ENCODE peak calls at places on chromosomes 7 and 10, in ten cellular contexts. One of them, this sample, is unnamed.

GRCh38 chr10:110356628-110357245 is 52.0 kb upstream of the SMNDC1 start:
- DNase-seq in C1 segment of cervical spinal cord: no peak
- DNase-seq in fibroblast of pulmonary artery: peak; percentile 76
- DNase-seq in nucleus accumbens: no peak
- DNase-seq in fibroblast of the aortic adventitia: peak; percentile 69
- DNase-seq in SW480: peak; percentile 83
- DNase-seq in B cell: peak; percentile 74
- DNase-seq in GF-D8: no peak
- DNase-seq in left ventricle myocardium superior: no peak
- DNase-seq in left cardiac atrium: peak; percentile 44
- DNase-seq in this sample: peak; percentile 84

GRCh38 chr10:94361161-94361794 is 1.5 kb downstream of the NOC3L start:
- DNase-seq in C1 segment of cervical spinal cord: no peak
- DNase-seq in fibroblast of pulmonary artery: peak; percentile 36
- DNase-seq in nucleus accumbens: no peak
- DNase-seq in fibroblast of the aortic adventitia: peak; percentile 42
- DNase-seq in SW480: no peak
- DNase-seq in B cell: no peak
- DNase-seq in GF-D8: no peak
- DNase-seq in left ventricle myocardium superior: no peak
- DNase-seq in left cardiac atrium: no peak
- DNase-seq in this sample: peak; percentile 27

GRCh38 chr10:59892697-59893096 is 13.7 kb downstream of the CCDC6 start:
- DNase-seq in C1 segment of cervical spinal cord: no peak
- DNase-seq in fibroblast of pulmonary artery: no peak
- DNase-seq in nucleus accumbens: no peak
- DNase-seq in fibroblast of the aortic adventitia: no peak
- DNase-seq in SW480: no peak
- DNase-seq in B cell: no peak
- DNase-seq in GF-D8: no peak
- DNase-seq in left ventricle myocardium superior: peak; percentile 40
- DNase-seq in left cardiac atrium: peak; percentile 31
- DNase-seq in this sample: no peak

GRCh38 chr10:1050145-1050544 is 1.2 kb upstream of the IDI1 start:
- DNase-seq in C1 segment of cervical spinal cord: no peak
- DNase-seq in fibroblast of pulmonary artery: peak; percentile 45
- DNase-seq in nucleus accumbens: no peak
- DNase-seq in fibroblast of the aortic adventitia: peak; percentile 34
- DNase-seq in SW480: no peak
- DNase-seq in B cell: no peak
- DNase-seq in GF-D8: no peak
- DNase-seq in left ventricle myocardium superior: no peak
- DNase-seq in left cardiac atrium: no peak
- DNase-seq in this sample: peak; percentile 15

GRCh38 chr10:46520941-46521340 is 35.5 kb downstream of the GPRIN2 start:
- DNase-seq in C1 segment of cervical spinal cord: no peak
- DNase-seq in fibroblast of pulmonary artery: peak; percentile 44
- DNase-seq in nucleus accumbens: no peak
- DNase-seq in fibroblast of the aortic adventitia: peak; percentile 50
- DNase-seq in SW480: no peak
- DNase-seq in B cell: no peak
- DNase-seq in GF-D8: no peak
- DNase-seq in left ventricle myocardium superior: peak; percentile 25
- DNase-seq in left cardiac atrium: peak; percentile 21
- DNase-seq in this sample: peak; percentile 91

GRCh38 chr10:13984647-13985155 is 346.0 kb downstream of the FRMD4A start:
- DNase-seq in C1 segment of cervical spinal cord: no peak
- DNase-seq in fibroblast of pulmonary artery: peak; percentile 87
- DNase-seq in nucleus accumbens: no peak
- DNase-seq in fibroblast of the aortic adventitia: peak; percentile 91
- DNase-seq in SW480: no peak
- DNase-seq in B cell: no peak
- DNase-seq in GF-D8: no peak
- DNase-seq in left ventricle myocardium superior: no peak
- DNase-seq in left cardiac atrium: no peak
- DNase-seq in this sample: peak; percentile 86

GRCh38 chr7:87123105-87123504 is 29.1 kb upstream of the DMTF1 start:
- DNase-seq in C1 segment of cervical spinal cord: no peak
- DNase-seq in fibroblast of pulmonary artery: no peak
- DNase-seq in nucleus accumbens: no peak
- DNase-seq in fibroblast of the aortic adventitia: no peak
- DNase-seq in SW480: no peak
- DNase-seq in B cell: no peak
- DNase-seq in GF-D8: no peak
- DNase-seq in left ventricle myocardium superior: no peak
- DNase-seq in left cardiac atrium: no peak
- DNase-seq in this sample: no peak

GRCh38 chr10:123748711-123749110 is 82.6 kb downstream of the GPR26 start:
- DNase-seq in C1 segment of cervical spinal cord: no peak
- DNase-seq in fibroblast of pulmonary artery: no peak
- DNase-seq in nucleus accumbens: no peak
- DNase-seq in fibroblast of the aortic adventitia: no peak
- DNase-seq in SW480: no peak
- DNase-seq in B cell: no peak
- DNase-seq in GF-D8: no peak
- DNase-seq in left ventricle myocardium superior: no peak
- DNase-seq in left cardiac atrium: no peak
- DNase-seq in this sample: no peak

GRCh38 chr7:29019275-29019820 is 61.2 kb upstream of the TRIL start:
- DNase-seq in C1 segment of cervical spinal cord: no peak
- DNase-seq in fibroblast of pulmonary artery: peak; percentile 35
- DNase-seq in nucleus accumbens: no peak
- DNase-seq in fibroblast of the aortic adventitia: peak; percentile 36
- DNase-seq in SW480: no peak
- DNase-seq in B cell: no peak
- DNase-seq in GF-D8: no peak
- DNase-seq in left ventricle myocardium superior: no peak
- DNase-seq in left cardiac atrium: no peak
- DNase-seq in this sample: peak; percentile 12

GRCh38 chr10:102778781-102779180 is 35.0 kb downstream of the WBP1L start:
- DNase-seq in C1 segment of cervical spinal cord: no peak
- DNase-seq in fibroblast of pulmonary artery: no peak
- DNase-seq in nucleus accumbens: no peak
- DNase-seq in fibroblast of the aortic adventitia: no peak
- DNase-seq in SW480: no peak
- DNase-seq in B cell: no peak
- DNase-seq in GF-D8: no peak
- DNase-seq in left ventricle myocardium superior: no peak
- DNase-seq in left cardiac atrium: no peak
- DNase-seq in this sample: no peak

GRCh38 chr10:70753841-70754621 is 31.1 kb downstream of the TBATA start:
- DNase-seq in C1 segment of cervical spinal cord: no peak
- DNase-seq in fibroblast of pulmonary artery: peak; percentile 27
- DNase-seq in nucleus accumbens: no peak
- DNase-seq in fibroblast of the aortic adventitia: peak; percentile 54
- DNase-seq in SW480: no peak
- DNase-seq in B cell: no peak
- DNase-seq in GF-D8: no peak
- DNase-seq in left ventricle myocardium superior: no peak
- DNase-seq in left cardiac atrium: peak; percentile 21
- DNase-seq in this sample: peak; percentile 70

GRCh38 chr10:97889461-97890265 is 40.0 kb downstream of the GOLGA7B start:
- DNase-seq in C1 segment of cervical spinal cord: no peak
- DNase-seq in fibroblast of pulmonary artery: peak; percentile 18
- DNase-seq in nucleus accumbens: no peak
- DNase-seq in fibroblast of the aortic adventitia: no peak
- DNase-seq in SW480: no peak
- DNase-seq in B cell: no peak
- DNase-seq in GF-D8: no peak
- DNase-seq in left ventricle myocardium superior: no peak
- DNase-seq in left cardiac atrium: no peak
- DNase-seq in this sample: peak; percentile 72

GRCh38 chr7:23247602-23248335 is 1.2 kb downstream of the GPNMB start:
- DNase-seq in C1 segment of cervical spinal cord: peak; percentile 40
- DNase-seq in fibroblast of pulmonary artery: peak; percentile 14
- DNase-seq in nucleus accumbens: no peak
- DNase-seq in fibroblast of the aortic adventitia: peak; percentile 38
- DNase-seq in SW480: no peak
- DNase-seq in B cell: peak; percentile 54
- DNase-seq in GF-D8: peak; percentile 62
- DNase-seq in left ventricle myocardium superior: peak; percentile 69
- DNase-seq in left cardiac atrium: peak; percentile 58
- DNase-seq in this sample: peak; percentile 30

GRCh38 chr7:121204537-121204936 is 124.3 kb upstream of the WNT16 start:
- DNase-seq in C1 segment of cervical spinal cord: no peak
- DNase-seq in fibroblast of pulmonary artery: no peak
- DNase-seq in nucleus accumbens: no peak
- DNase-seq in fibroblast of the aortic adventitia: no peak
- DNase-seq in SW480: no peak
- DNase-seq in B cell: no peak
- DNase-seq in GF-D8: no peak
- DNase-seq in left ventricle myocardium superior: peak; percentile 28
- DNase-seq in left cardiac atrium: no peak
- DNase-seq in this sample: peak; percentile 22

GRCh38 chr10:19956633-19957032 is 140.4 kb downstream of the PLXDC2 start:
- DNase-seq in C1 segment of cervical spinal cord: no peak
- DNase-seq in fibroblast of pulmonary artery: no peak
- DNase-seq in nucleus accumbens: no peak
- DNase-seq in fibroblast of the aortic adventitia: no peak
- DNase-seq in SW480: no peak
- DNase-seq in B cell: no peak
- DNase-seq in GF-D8: no peak
- DNase-seq in left ventricle myocardium superior: no peak
- DNase-seq in left cardiac atrium: no peak
- DNase-seq in this sample: no peak

GRCh38 chr7:70037171-70037933 is 439.1 kb downstream of the AUTS2 start:
- DNase-seq in C1 segment of cervical spinal cord: no peak
- DNase-seq in fibroblast of pulmonary artery: no peak
- DNase-seq in nucleus accumbens: no peak
- DNase-seq in fibroblast of the aortic adventitia: peak; percentile 47
- DNase-seq in SW480: no peak
- DNase-seq in B cell: no peak
- DNase-seq in GF-D8: no peak
- DNase-seq in left ventricle myocardium superior: no peak
- DNase-seq in left cardiac atrium: no peak
- DNase-seq in this sample: no peak

GRCh38 chr7:18064242-18064838 is 36.7 kb upstream of the PRPS1L1 start:
- DNase-seq in C1 segment of cervical spinal cord: no peak
- DNase-seq in fibroblast of pulmonary artery: peak; percentile 36
- DNase-seq in nucleus accumbens: no peak
- DNase-seq in fibroblast of the aortic adventitia: peak; percentile 12
- DNase-seq in SW480: peak; percentile 32
- DNase-seq in B cell: no peak
- DNase-seq in GF-D8: no peak
- DNase-seq in left ventricle myocardium superior: no peak
- DNase-seq in left cardiac atrium: no peak
- DNase-seq in this sample: no peak

GRCh38 chr10:98242823-98243222 is 25.2 kb downstream of the LOXL4 start:
- DNase-seq in C1 segment of cervical spinal cord: no peak
- DNase-seq in fibroblast of pulmonary artery: peak; percentile 58
- DNase-seq in nucleus accumbens: no peak
- DNase-seq in fibroblast of the aortic adventitia: peak; percentile 69
- DNase-seq in SW480: peak; percentile 42
- DNase-seq in B cell: no peak
- DNase-seq in GF-D8: no peak
- DNase-seq in left ventricle myocardium superior: no peak
- DNase-seq in left cardiac atrium: no peak
- DNase-seq in this sample: peak; percentile 63

GRCh38 chr7:44438851-44439250 is 51.6 kb downstream of the NUDCD3 start:
- DNase-seq in C1 segment of cervical spinal cord: no peak
- DNase-seq in fibroblast of pulmonary artery: no peak
- DNase-seq in nucleus accumbens: no peak
- DNase-seq in fibroblast of the aortic adventitia: no peak
- DNase-seq in SW480: no peak
- DNase-seq in B cell: no peak
- DNase-seq in GF-D8: no peak
- DNase-seq in left ventricle myocardium superior: no peak
- DNase-seq in left cardiac atrium: no peak
- DNase-seq in this sample: no peak

GRCh38 chr10:118827466-118828155 is 72.8 kb upstream of the CACUL1 start:
- DNase-seq in C1 segment of cervical spinal cord: no peak
- DNase-seq in fibroblast of pulmonary artery: no peak
- DNase-seq in nucleus accumbens: no peak
- DNase-seq in fibroblast of the aortic adventitia: no peak
- DNase-seq in SW480: no peak
- DNase-seq in B cell: no peak
- DNase-seq in GF-D8: no peak
- DNase-seq in left ventricle myocardium superior: no peak
- DNase-seq in left cardiac atrium: no peak
- DNase-seq in this sample: no peak

GRCh38 chr7:36048902-36049240 is 104.2 kb upstream of the EEPD1 start:
- DNase-seq in C1 segment of cervical spinal cord: no peak
- DNase-seq in fibroblast of pulmonary artery: peak; percentile 28
- DNase-seq in nucleus accumbens: no peak
- DNase-seq in fibroblast of the aortic adventitia: no peak
- DNase-seq in SW480: no peak
- DNase-seq in B cell: no peak
- DNase-seq in GF-D8: no peak
- DNase-seq in left ventricle myocardium superior: no peak
- DNase-seq in left cardiac atrium: no peak
- DNase-seq in this sample: no peak

GRCh38 chr7:85185355-85186082 is 1.3 kb downstream of the SEMA3D start:
- DNase-seq in C1 segment of cervical spinal cord: peak; percentile 43
- DNase-seq in fibroblast of pulmonary artery: peak; percentile 75
- DNase-seq in nucleus accumbens: peak; percentile 14
- DNase-seq in fibroblast of the aortic adventitia: peak; percentile 82
- DNase-seq in SW480: no peak
- DNase-seq in B cell: peak; percentile 18
- DNase-seq in GF-D8: no peak
- DNase-seq in left ventricle myocardium superior: peak; percentile 61
- DNase-seq in left cardiac atrium: peak; percentile 57
- DNase-seq in this sample: peak; percentile 75

GRCh38 chr10:26485150-26485941 is 47.2 kb downstream of the APBB1IP start:
- DNase-seq in C1 segment of cervical spinal cord: no peak
- DNase-seq in fibroblast of pulmonary artery: peak; percentile 58
- DNase-seq in nucleus accumbens: no peak
- DNase-seq in fibroblast of the aortic adventitia: peak; percentile 70
- DNase-seq in SW480: no peak
- DNase-seq in B cell: no peak
- DNase-seq in GF-D8: no peak
- DNase-seq in left ventricle myocardium superior: no peak
- DNase-seq in left cardiac atrium: no peak
- DNase-seq in this sample: peak; percentile 92

GRCh38 chr10:91787810-91788209 is 10.4 kb upstream of the TNKS2 start:
- DNase-seq in C1 segment of cervical spinal cord: no peak
- DNase-seq in fibroblast of pulmonary artery: no peak
- DNase-seq in nucleus accumbens: no peak
- DNase-seq in fibroblast of the aortic adventitia: no peak
- DNase-seq in SW480: no peak
- DNase-seq in B cell: no peak
- DNase-seq in GF-D8: no peak
- DNase-seq in left ventricle myocardium superior: no peak
- DNase-seq in left cardiac atrium: no peak
- DNase-seq in this sample: no peak